ENCODE peak calls at places on chromosomes 16 and 17, in four cellular contexts. D, W, X and V are unnamed samples.

GRCh38 chr17:41171881-41172280 is 3.9 kb upstream of the KRTAP4-3 start:
- DNase-seq in D (no peak), W (no peak), X (no peak), V (no peak)

GRCh38 chr17:66610734-66611133 is 224.2 kb upstream of the CACNG5 start:
- DNase-seq in D (no peak), W (no peak), X (no peak), V (no peak)

GRCh38 chr16:424623-425081 is 797 bp upstream of the RAB11FIP3 start:
- DNase-seq in D (no peak), W (no peak), X (peak), V (no peak)

GRCh38 chr16:14366974-14367707 is 262.9 kb downstream of the PARN start:
- DNase-seq in D (no peak), W (no peak), X (no peak), V (no peak)

GRCh38 chr17:80732268-80732667 is 187.6 kb downstream of the RPTOR start:
- DNase-seq in D (no peak), W (no peak), X (no peak), V (no peak)

GRCh38 chr17:73091770-73092517 is 544 bp downstream of the SLC39A11 start:
- DNase-seq in D (no peak), W (peak), X (peak), V (no peak)

GRCh38 chr16:85844786-85845185 is 45.3 kb downstream of the COX4I1 start:
- DNase-seq in D (no peak), W (no peak), X (no peak), V (no peak)

GRCh38 chr17:2259769-2260536 is 43.6 kb downstream of the SMG6 start:
- DNase-seq in D (peak), W (no peak), X (no peak), V (no peak)

GRCh38 chr16:23629516-23629915 is 11.6 kb downstream of the PALB2 start:
- DNase-seq in D (no peak), W (no peak), X (no peak), V (no peak)

GRCh38 chr16:53132406-53132805 is 77.6 kb downstream of the CHD9 start:
- DNase-seq in D (no peak), W (no peak), X (no peak), V (no peak)

GRCh38 chr16:1088295-1089170 is 7.5 kb downstream of the C1QTNF8 start:
- DNase-seq in D (no peak), W (no peak), X (no peak), V (no peak)